ENCODE peak calls at places on chromosomes 13 and 19, in seven cellular contexts. P is T-helper 2 cell; M is NCI-H1048; H is BJ; J is Kasumi-1; W is stimulated activated CD4-positive, alpha-beta T cell treated with anti-CD3 and anti-CD28 coated beads, Interleukin-4, amount 100 ng/mL, for 1 hour; O is WTC11. F is an unnamed sample.

GRCh38 chr13:93368705-93369104 is 142.1 kb downstream of the GPC6 start:
- DNase-seq in P (no peak), M (no peak), O (no peak), H (no peak), W (no peak), J (no peak), F (no peak)

GRCh38 chr13:113052971-113053370 is 52.6 kb upstream of the F7 start:
- DNase-seq in P (no peak), W (no peak), O (no peak), M (no peak), J (no peak), H (no peak), F (no peak)

GRCh38 chr19:16233081-16233776 is 35.5 kb downstream of the AP1M1 start:
- DNase-seq in W (no peak), H (no peak), O (no peak), J (no peak), P (no peak), M (no peak), F (no peak)

GRCh38 chr19:12680034-12680433 is 1.6 kb downstream of the DHPS start:
- DNase-seq in M (no peak), W (no peak), O (no peak), H (no peak), J (no peak), P (no peak), F (no peak)

GRCh38 chr19:36030264-36031148 is 2.2 kb downstream of the CLIP3 start:
- DNase-seq in O (no peak), M (no peak), P (no peak), W (no peak), J (no peak), H (no peak), F (no peak)

GRCh38 chr13:31044658-31045620 is 112.5 kb downstream of the TEX26 start:
- DNase-seq in P (no peak), J (no peak), O (no peak), W (no peak), H (no peak), M (no peak), F (peak)

GRCh38 chr19:15864824-15865223 is 33.0 kb downstream of the CYP4F2 start:
- DNase-seq in J (no peak), W (no peak), P (no peak), H (no peak), M (no peak), O (no peak), F (no peak)

GRCh38 chr13:90171649-90172048 is 1175.8 kb upstream of the MIR17HG start:
- DNase-seq in W (no peak), H (peak), P (no peak), J (no peak), M (no peak), O (no peak), F (no peak)

F was measured in T-helper 22 cell.